ENCODE peak calls at places on chromosomes 6 and 20, in four cellular contexts. N, D, Y and H are unnamed samples.

GRCh38 chr6:30500421-30501069 is 11.2 kb downstream of the HLA-E start:
- DNase-seq in N (peak; percentile 52), D (peak; percentile 94), Y (no peak), H (no peak)

GRCh38 chr6:101770116-101770515 is 376.6 kb downstream of the GRIK2 start:
- DNase-seq in N (no peak), D (no peak), Y (no peak), H (no peak)

GRCh38 chr20:16423311-16424212 is 149.7 kb downstream of the KIF16B start:
- DNase-seq in N (peak; percentile 36), D (no peak), Y (no peak), H (no peak)

GRCh38 chr6:120804612-120805011 is 529.7 kb downstream of the TBC1D32 start:
- DNase-seq in N (no peak), D (no peak), Y (no peak), H (no peak)

GRCh38 chr20:63082939-63083735 is 76.4 kb upstream of the BHLHE23 start:
- DNase-seq in N (no peak), D (no peak), Y (no peak), H (no peak)

GRCh38 chr6:134510920-134511319 is 193.0 kb upstream of the SGK1 start:
- DNase-seq in N (no peak), D (peak; percentile 59), Y (no peak), H (no peak)

GRCh38 chr6:44201200-44201599 is 15.5 kb upstream of the MYMX start:
- DNase-seq in N (no peak), D (no peak), Y (no peak), H (peak; percentile 47)

GRCh38 chr6:131948692-131949614 is 2.2 kb downstream of the CCN2 start:
- DNase-seq in N (peak; percentile 92), D (peak; percentile 80), Y (no peak), H (no peak)

GRCh38 chr20:45774933-45775332 is 16.8 kb downstream of the WFDC3 start:
- DNase-seq in N (no peak), D (no peak), Y (no peak), H (no peak)

GRCh38 chr20:32858189-32858588 is 534 bp upstream of the EFCAB8 start:
- DNase-seq in N (no peak), D (no peak), Y (no peak), H (no peak)

GRCh38 chr6:115675443-115675842 is 385.2 kb downstream of the FRK start:
- DNase-seq in N (no peak), D (no peak), Y (no peak), H (no peak)
- TF ChIP-seq FOS in N (no peak), D (no peak), Y (no peak), H (no peak)

GRCh38 chr20:48490976-48491657 is 336.7 kb downstream of the PREX1 start:
- DNase-seq in N (no peak), D (no peak), Y (no peak), H (no peak)
- TF ChIP-seq FOS in N (no peak), D (no peak), Y (no peak), H (no peak)

GRCh38 chr6:97038437-97038836 is 113.9 kb downstream of the KLHL32 start:
- DNase-seq in N (no peak), D (no peak), Y (no peak), H (no peak)

DNA sequence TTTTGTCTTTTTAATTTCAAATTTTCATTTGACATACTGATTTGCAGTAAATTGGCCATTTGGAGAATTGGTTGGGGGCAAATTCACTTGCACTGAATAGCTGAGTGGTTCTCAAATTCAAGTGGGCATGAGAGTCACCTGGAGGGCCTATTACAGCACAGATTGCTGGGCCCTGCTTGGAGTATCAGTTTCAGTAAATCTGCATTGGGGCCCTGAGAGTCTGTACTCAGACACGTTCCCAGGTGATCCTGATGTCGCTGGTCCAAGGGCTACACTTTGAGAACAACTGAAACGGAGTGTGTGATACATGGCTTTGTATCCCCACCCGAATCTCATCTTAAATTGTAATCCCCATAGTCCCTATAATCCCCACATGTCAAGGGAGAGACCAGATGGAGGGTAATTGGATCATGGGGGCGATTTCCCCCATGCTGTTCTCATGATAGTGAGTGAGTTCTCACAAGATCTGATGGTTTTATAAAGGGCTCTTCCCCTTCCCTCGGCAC is 115.9 kb downstream of the KLHL32 start:
- DNase-seq in N (no peak), D (no peak), Y (no peak), H (no peak)
- TF ChIP-seq FOS in N (no peak), D (no peak), Y (no peak), H (no peak)

DNA sequence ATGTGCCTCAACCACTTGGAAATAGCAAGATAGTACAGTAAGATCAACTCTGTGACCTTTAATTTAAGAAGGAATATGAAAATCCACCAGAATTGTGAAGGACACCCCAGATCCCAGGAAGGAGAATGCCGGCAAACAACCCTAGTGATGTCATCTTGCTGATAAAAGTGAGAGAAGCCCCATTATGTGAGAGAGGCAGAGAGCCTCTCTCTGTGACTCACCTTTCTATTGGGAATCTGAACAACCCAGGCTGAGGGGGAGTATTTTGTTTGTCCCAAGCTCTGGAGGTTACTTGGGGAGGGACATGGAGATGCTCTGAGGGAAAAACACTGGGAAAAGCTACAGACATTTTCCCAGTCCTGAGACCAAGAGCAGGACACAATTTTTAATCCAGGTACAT is 188.3 kb upstream of the FERMT1 start:
- DNase-seq in N (no peak), D (no peak), Y (no peak), H (no peak)
- TF ChIP-seq FOS in N (no peak), D (no peak), Y (no peak), H (no peak)

DNA sequence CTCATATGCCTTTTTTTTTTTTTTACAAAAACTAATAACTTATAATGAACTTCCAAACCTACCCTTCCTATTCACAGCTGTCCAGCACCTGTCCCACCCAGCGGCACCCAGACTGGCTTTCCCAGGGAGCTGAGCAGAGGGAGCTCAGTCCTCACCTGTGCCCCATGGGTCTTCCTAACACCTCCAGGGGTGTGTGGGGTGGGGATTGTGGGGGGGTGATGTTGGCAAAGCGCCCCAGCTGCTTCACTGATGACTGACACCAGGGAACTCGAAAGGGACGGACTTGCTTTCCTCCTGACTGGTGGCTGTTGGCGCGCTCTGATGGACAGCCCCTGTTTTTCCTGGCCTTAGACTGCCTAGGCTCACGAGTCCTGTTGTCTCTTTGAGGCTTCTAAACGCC is 14.2 kb upstream of the SYNJ2 start:
- DNase-seq in N (no peak), D (no peak), Y (no peak), H (no peak)
- TF ChIP-seq FOS in N (no peak), D (no peak), Y (no peak), H (no peak)

DNA sequence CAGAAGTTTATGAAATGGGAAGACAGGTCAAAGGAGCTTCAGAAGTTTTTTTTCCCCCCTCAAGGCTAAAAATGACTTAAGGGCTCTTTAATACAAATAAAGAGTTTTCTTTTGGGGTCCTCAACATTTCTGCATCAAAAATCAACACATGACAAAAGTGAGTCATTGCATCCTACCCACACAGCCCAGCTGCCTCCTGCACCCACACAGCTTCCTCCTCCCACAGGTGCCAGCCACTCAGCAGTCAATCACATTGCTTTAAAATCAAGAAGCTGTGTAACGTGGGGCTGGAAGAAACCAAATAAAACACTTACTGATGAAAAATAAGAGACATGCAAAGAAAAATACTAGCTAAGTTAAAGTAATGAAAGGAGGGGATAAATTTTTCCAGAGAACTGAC is 68.5 kb downstream of the MAP3K5 start:
- DNase-seq in N (no peak), D (peak; percentile 67), Y (peak; percentile 53), H (no peak)
- TF ChIP-seq FOS in N (no peak), D (peak; percentile 41), Y (no peak), H (no peak)

DNA sequence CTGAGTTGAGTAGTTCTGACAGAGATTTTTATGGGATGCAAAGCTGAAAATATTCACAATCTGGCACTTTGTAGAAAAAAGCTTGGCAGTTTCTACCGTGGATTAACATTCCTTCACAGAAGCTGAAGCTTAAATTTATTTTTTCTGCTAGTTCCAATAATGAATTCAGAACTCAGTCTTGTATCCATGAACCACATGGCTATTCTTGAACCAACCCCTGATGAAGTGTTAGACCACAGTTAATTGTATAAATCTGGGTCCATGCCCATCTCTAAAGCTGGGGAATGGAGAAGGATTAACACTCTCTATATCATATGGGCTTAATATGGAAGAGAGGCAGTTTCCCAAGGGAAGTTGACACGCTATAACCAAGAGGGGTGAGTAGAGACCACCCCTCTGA is 743.9 kb upstream of the FLRT3 start:
- DNase-seq in N (no peak), D (no peak), Y (no peak), H (no peak)
- TF ChIP-seq FOS in N (no peak), D (no peak), Y (no peak), H (no peak)